ENCODE peak calls at places on chromosomes 4 and X, in six cellular contexts. P, B, A, F, M and T are unnamed samples.
A peak's percentile ranks its signal among the peaks of the same experiment; 100 is the strongest.

GRCh38 chrX:119895843-119896326 is at the start of gene AKAP14:
- DNase-seq in M (no peak), A (no peak), P (no peak), B (no peak), F (no peak), T (no peak)

GRCh38 chr4:20351360-20352171 is 99.9 kb downstream of the SLIT2 start:
- DNase-seq in F (no peak), P (no peak), A (no peak), B (no peak), M (no peak), T (no peak)

GRCh38 chr4:1910643-1911042 is 39.5 kb downstream of the NSD2 start:
- DNase-seq in A (peak; percentile 72), F (no peak), M (peak; percentile 10), B (peak; percentile 12), P (peak; percentile 41), T (peak; percentile 33)

GRCh38 chrX:119655125-119655524 is 37.8 kb downstream of the SEPTIN6 start:
- DNase-seq in F (no peak), A (peak; percentile 90), B (peak; percentile 59), P (peak; percentile 90), M (peak; percentile 29), T (peak; percentile 35)

GRCh38 chrX:39705299-39705698 is 392.5 kb downstream of the BCOR start:
- DNase-seq in B (peak; percentile 50), F (no peak), A (peak; percentile 91), P (peak; percentile 89), M (peak; percentile 67), T (peak; percentile 56)

GRCh38 chr4:70868778-70869177 is 29.1 kb upstream of the GRSF1 start:
- DNase-seq in M (no peak), B (no peak), P (no peak), A (no peak), F (no peak), T (no peak)

GRCh38 chr4:153143527-153144348 is 60.5 kb upstream of the TRIM2 start:
- DNase-seq in M (no peak), P (peak; percentile 81), B (no peak), F (no peak), A (no peak), T (no peak)

GRCh38 chr4:158821228-158822009 is 52.6 kb downstream of the FNIP2 start:
- DNase-seq in B (no peak), M (no peak), A (peak; percentile 30), F (no peak), P (peak; percentile 77), T (no peak)

GRCh38 chr4:122819708-122820449 is 6.8 kb upstream of the FGF2 start:
- DNase-seq in F (no peak), A (peak; percentile 80), B (no peak), M (no peak), P (peak; percentile 47), T (no peak)

GRCh38 chrX:30893206-30893605 is 4.2 kb upstream of the TAB3 start:
- DNase-seq in F (no peak), A (no peak), B (no peak), P (peak; percentile 69), M (no peak), T (no peak)

GRCh38 chrX:116873678-116874077 is 410.9 kb upstream of the CT83 start:
- DNase-seq in F (no peak), A (peak; percentile 72), B (no peak), P (peak; percentile 12), M (no peak), T (peak; percentile 35)

GRCh38 chr4:151865744-151866143 is 104.9 kb upstream of the GATB start:
- DNase-seq in F (no peak), M (no peak), P (no peak), A (no peak), B (no peak), T (no peak)

GRCh38 chr4:47662975-47663374 is 174.9 kb downstream of the CORIN start:
- DNase-seq in B (no peak), P (no peak), F (no peak), A (no peak), M (no peak), T (no peak)

GRCh38 chrX:115625577-115626301 is 64.8 kb downstream of the PLS3 start:
- DNase-seq in B (no peak), A (peak; percentile 38), P (peak; percentile 82), M (no peak), F (no peak), T (peak; percentile 10)

GRCh38 chr4:24104173-24104572 is 214.3 kb upstream of the PPARGC1A start:
- DNase-seq in F (no peak), B (peak; percentile 17), M (no peak), P (peak; percentile 69), A (peak; percentile 76), T (no peak)

GRCh38 chr4:71133491-71133890 is 140.0 kb downstream of the DCK start:
- DNase-seq in A (peak; percentile 49), B (no peak), M (no peak), F (no peak), P (peak; percentile 50), T (no peak)

GRCh38 chrX:14964500-14964899 is 91.3 kb downstream of the MOSPD2 start:
- DNase-seq in P (peak; percentile 33), F (no peak), A (peak; percentile 8), B (no peak), M (no peak), T (peak; percentile 16)

GRCh38 chr4:86450861-86451260 is 91.0 kb upstream of the MAPK10 start:
- DNase-seq in P (no peak), B (no peak), F (no peak), A (no peak), M (no peak), T (no peak)

GRCh38 chr4:680931-681645 is 6.7 kb downstream of the MYL5 start:
- DNase-seq in B (no peak), F (peak; percentile 74), M (no peak), A (peak; percentile 37), P (no peak), T (no peak)

GRCh38 chr4:140212171-140212570 is 58.2 kb upstream of the MAML3 start:
- DNase-seq in P (no peak), B (no peak), M (no peak), F (no peak), A (no peak), T (no peak)

GRCh38 chr4:22463179-22463578 is 52.7 kb downstream of the ADGRA3 start:
- DNase-seq in P (no peak), A (no peak), M (no peak), F (no peak), B (no peak), T (no peak)

GRCh38 chr4:38381788-38382187 is 282.2 kb upstream of the KLF3 start:
- DNase-seq in M (no peak), P (peak; percentile 42), A (peak; percentile 72), B (no peak), F (no peak), T (peak; percentile 42)

GRCh38 chr4:118373614-118374255 is 20.9 kb upstream of the PRSS12 start:
- DNase-seq in M (peak; percentile 42), B (peak; percentile 81), A (no peak), F (no peak), P (peak; percentile 33), T (peak; percentile 55)

GRCh38 chrX:149043401-149043800 is 461.7 kb downstream of the IDS start:
- DNase-seq in M (no peak), B (no peak), A (no peak), F (no peak), P (peak; percentile 60), T (no peak)

GRCh38 chr4:19675172-19675811 is 576.4 kb upstream of the SLIT2 start:
- DNase-seq in A (peak; percentile 25), P (peak; percentile 78), M (no peak), B (no peak), F (no peak), T (no peak)

GRCh38 chr4:98864560-98864959 is 64.4 kb downstream of the EIF4E start:
- DNase-seq in P (no peak), F (no peak), B (no peak), A (no peak), M (no peak), T (no peak)

GRCh38 chr4:123956204-123956603 is 559.6 kb downstream of the SPRY1 start:
- DNase-seq in M (no peak), A (no peak), B (no peak), P (no peak), F (no peak), T (no peak)
- TF ChIP-seq CTCF in M (no peak), A (no peak), B (no peak), P (no peak), F (no peak), T (no peak)

GRCh38 chr4:103204114-103204513 is 6.0 kb upstream of the CENPE start:
- DNase-seq in F (no peak), B (no peak), A (peak; percentile 30), P (no peak), M (no peak), T (no peak)
- TF ChIP-seq CTCF in F (peak; percentile 68), B (peak; percentile 24), A (peak; percentile 44), P (peak; percentile 42), M (peak; percentile 30), T (peak; percentile 32)

GRCh38 chr4:134777626-134778025 is 576.0 kb upstream of the PABPC4L start:
- DNase-seq in A (no peak), M (no peak), F (no peak), B (no peak), P (peak; percentile 3), T (no peak)
- TF ChIP-seq CTCF in A (no peak), M (no peak), F (peak; percentile 60), B (no peak), P (no peak), T (no peak)

GRCh38 chrX:129158505-129158904 is 364.8 kb downstream of the SMARCA1 start:
- DNase-seq in A (no peak), M (no peak), P (no peak), B (no peak), F (no peak), T (no peak)
- TF ChIP-seq CTCF in A (no peak), M (no peak), P (no peak), B (no peak), F (peak; percentile 43), T (no peak)

DNA sequence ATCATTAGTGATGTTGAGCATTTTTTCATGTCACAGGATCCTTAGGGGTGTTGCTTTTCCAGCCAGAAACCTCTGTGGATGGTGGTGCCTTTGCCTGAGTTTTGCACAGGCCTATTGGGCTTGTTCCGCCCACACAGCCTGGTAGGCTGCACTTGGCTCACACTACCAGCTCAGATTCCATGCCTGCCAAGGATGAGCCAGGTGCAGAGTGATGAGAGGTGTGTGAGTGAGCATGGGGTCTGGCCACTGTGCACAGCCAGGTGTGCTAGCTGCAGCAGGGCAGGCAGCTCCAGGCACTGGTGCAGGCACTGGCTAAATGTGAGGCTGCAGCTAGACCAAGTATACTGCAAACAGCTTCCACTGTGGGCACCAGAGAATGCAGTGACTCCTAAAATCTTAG is 341.6 kb downstream of the FSTL5 start:
- DNase-seq in P (no peak), M (no peak), A (no peak), B (no peak), F (no peak), T (no peak)
- TF ChIP-seq CTCF in P (no peak), M (no peak), A (no peak), B (no peak), F (no peak), T (no peak)

GRCh38 chrX:107775734-107776511 is at the start of gene TSC22D3:
- DNase-seq in B (no peak), M (no peak), F (no peak), A (peak; percentile 74), P (peak; percentile 54), T (peak; percentile 1)
- TF ChIP-seq CTCF in B (peak; percentile 10), M (no peak), F (peak; percentile 22), A (no peak), P (peak; percentile 10), T (peak; percentile 8)